ENCODE peak calls at places on chromosomes 5 and 9, in ten cellular contexts. C is pancreas, S is HCT116, L is astrocyte, U is heart left ventricle, J is lung, K is left ventricle myocardium inferior, R is IMR-90, G is breast epithelium, W is A549. F is an unnamed sample. For H3K4me1, the result is how much of the 10 kb centered on the place peaks cover.

GRCh38 chr9:98795295-98795955 is 930 bp downstream of the ANKS6 start:
- DNase-seq in K (no peak), C (no peak), L (no peak), S (no peak), J (no peak), G (no peak), R (no peak), U (no peak), W (no peak), F (no peak)

GRCh38 chr9:72022846-72023245 is 37.6 kb downstream of the C9orf57 start:
- DNase-seq in K (no peak), C (no peak), W (no peak), U (no peak), J (no peak), S (no peak), R (peak), L (peak), G (no peak), F (no peak)

GRCh38 chr5:80620206-80620605 is 34.2 kb upstream of the MSH3 start:
- DNase-seq in W (no peak), R (peak), K (no peak), U (no peak), C (no peak), S (no peak), J (no peak), G (no peak), L (peak), F (no peak)

GRCh38 chr9:115649991-115650472 is 503.6 kb upstream of the PAPPA start:
- DNase-seq in G (no peak), C (no peak), J (peak), R (peak), L (peak), K (peak), S (no peak), U (peak), W (no peak), F (peak)

GRCh38 chr5:91110709-91111108 is 272.4 kb downstream of the ARRDC3 start:
- DNase-seq in R (peak), C (no peak), J (no peak), W (no peak), U (no peak), S (no peak), L (no peak), G (no peak), K (no peak), F (no peak)

GRCh38 chr5:15807248-15807647 is 307.3 kb downstream of the FBXL7 start:
- DNase-seq in G (no peak), U (no peak), W (no peak), R (peak), S (no peak), J (no peak), K (peak), L (no peak), C (no peak), F (no peak)

GRCh38 chr5:14580037-14581034 is 1.3 kb upstream of the OTULINL start:
- DNase-seq in R (no peak), U (no peak), S (no peak), C (no peak), G (no peak), J (no peak), W (no peak), L (peak), K (no peak), F (no peak)

GRCh38 chr5:57539281-57539701 is 56.7 kb upstream of the ACTBL2 start:
- DNase-seq in G (no peak), J (no peak), K (no peak), U (no peak), R (peak), W (no peak), L (peak), C (no peak), S (no peak), F (no peak)

GRCh38 chr9:89817186-89817960 is 212.6 kb downstream of the GADD45G start:
- DNase-seq in L (no peak), W (no peak), U (no peak), R (no peak), K (no peak), C (no peak), J (no peak), S (no peak), G (no peak), F (no peak)

GRCh38 chr9:82560457-82560904 is 502.5 kb downstream of the RASEF start:
- DNase-seq in S (no peak), W (no peak), G (no peak), L (no peak), K (no peak), U (no peak), J (peak), C (peak), R (no peak), F (no peak)

GRCh38 chr5:37002176-37002751 is 125.7 kb downstream of the NIPBL start:
- DNase-seq in L (no peak), J (no peak), K (no peak), W (no peak), C (no peak), U (no peak), S (no peak), G (no peak), R (no peak), F (no peak)

GRCh38 chr9:134494905-134495304 is 146.7 kb upstream of the COL5A1 start:
- DNase-seq in L (no peak), S (no peak), W (no peak), K (no peak), J (no peak), G (no peak), U (no peak), R (no peak), C (no peak), F (no peak)

GRCh38 chr9:13367784-13368183 is 88.3 kb upstream of the MPDZ start:
- DNase-seq in S (no peak), J (no peak), W (no peak), K (no peak), G (no peak), R (no peak), L (no peak), C (no peak), U (no peak), F (no peak)

GRCh38 chr9:13361076-13361475 is 81.6 kb upstream of the MPDZ start:
- DNase-seq in S (no peak), L (peak), J (no peak), W (no peak), C (no peak), R (no peak), U (no peak), G (no peak), K (no peak), F (no peak)

GRCh38 chr9:13369426-13369825 is 89.9 kb upstream of the MPDZ start:
- DNase-seq in G (no peak), J (no peak), S (no peak), L (no peak), W (no peak), C (no peak), R (no peak), K (no peak), U (no peak), F (no peak)

GRCh38 chr9:13360188-13360587 is 80.7 kb upstream of the MPDZ start:
- DNase-seq in L (no peak), C (no peak), K (no peak), J (no peak), W (no peak), U (no peak), G (no peak), R (no peak), S (no peak), F (no peak)

GRCh38 chr9:13364271-13364670 is 84.8 kb upstream of the MPDZ start:
- DNase-seq in L (peak), R (no peak), J (no peak), C (no peak), W (no peak), G (no peak), S (no peak), K (no peak), U (no peak), F (no peak)
- H3K4me1 ChIP-seq in L (under half), R (under half), J (under half), C (under half), W (under half), G (under half), S (under half), K (under half), U (under half), F (under half)

GRCh38 chr5:101346906-101347305 is 443.8 kb upstream of the ST8SIA4 start:
- DNase-seq in K (no peak), R (no peak), L (no peak), W (no peak), G (no peak), J (no peak), S (no peak), C (no peak), U (no peak), F (no peak)
- TF ChIP-seq CTCF in K (no peak), R (no peak), L (no peak), W (no peak), G (no peak), J (no peak), S (no peak), C (no peak), U (no peak), F (no peak)

GRCh38 chr5:123512631-123513461 is 869 bp downstream of the CSNK1G3 start:
- DNase-seq in R (peak), S (no peak), K (peak), L (peak), G (no peak), U (peak), J (peak), C (peak), W (peak), F (no peak)
- H3K4me1 ChIP-seq in R (under half), S (under half), K (under half), L (under half), G (under half), U (under half), J (under half), C (under half), W (under half), F (under half)

DNA sequence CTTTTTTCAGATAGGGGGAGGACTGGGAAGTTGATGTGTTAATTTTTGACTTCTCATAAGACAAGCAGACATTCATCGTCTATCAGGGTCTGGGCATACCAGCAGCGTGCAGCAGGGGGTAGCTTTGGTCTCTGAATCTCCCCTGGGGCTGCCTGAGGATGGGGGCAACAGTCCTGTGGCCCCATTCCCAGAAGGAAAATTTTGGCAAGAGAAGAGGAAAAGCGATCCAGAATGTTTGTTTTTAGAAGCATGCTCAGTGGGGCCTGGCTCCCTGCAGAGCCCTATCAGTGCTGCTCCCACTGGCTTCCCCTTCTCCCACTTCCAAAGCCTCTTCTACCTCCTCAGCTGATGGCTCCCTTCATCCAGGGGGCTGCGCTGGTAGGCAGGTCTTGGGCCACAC is 194.8 kb upstream of the IL12B start:
- DNase-seq in C (no peak), R (no peak), J (no peak), K (no peak), S (no peak), U (no peak), L (no peak), W (no peak), G (no peak), F (no peak)
- TF ChIP-seq CTCF in C (no peak), R (peak), J (no peak), K (no peak), S (no peak), U (no peak), L (no peak), W (peak), G (no peak), F (no peak)

GRCh38 chr9:5845147-5845531 is 12.2 kb upstream of the ERMP1 start:
- DNase-seq in J (no peak), C (no peak), U (no peak), L (no peak), S (no peak), G (no peak), W (no peak), K (no peak), R (no peak), F (no peak)

GRCh38 chr9:5848372-5848882 is 15.5 kb upstream of the ERMP1 start:
- DNase-seq in L (no peak), U (no peak), J (no peak), C (no peak), S (no peak), G (no peak), K (no peak), R (no peak), W (no peak), F (no peak)

GRCh38 chr9:5846501-5846921 is 13.6 kb upstream of the ERMP1 start:
- DNase-seq in K (no peak), R (peak), U (no peak), S (no peak), J (no peak), G (no peak), L (peak), W (no peak), C (no peak), F (no peak)

GRCh38 chr9:5843450-5844249 is 10.7 kb upstream of the ERMP1 start:
- DNase-seq in W (peak), K (no peak), L (peak), G (no peak), J (no peak), U (no peak), C (no peak), S (no peak), R (peak), F (no peak)

DNA sequence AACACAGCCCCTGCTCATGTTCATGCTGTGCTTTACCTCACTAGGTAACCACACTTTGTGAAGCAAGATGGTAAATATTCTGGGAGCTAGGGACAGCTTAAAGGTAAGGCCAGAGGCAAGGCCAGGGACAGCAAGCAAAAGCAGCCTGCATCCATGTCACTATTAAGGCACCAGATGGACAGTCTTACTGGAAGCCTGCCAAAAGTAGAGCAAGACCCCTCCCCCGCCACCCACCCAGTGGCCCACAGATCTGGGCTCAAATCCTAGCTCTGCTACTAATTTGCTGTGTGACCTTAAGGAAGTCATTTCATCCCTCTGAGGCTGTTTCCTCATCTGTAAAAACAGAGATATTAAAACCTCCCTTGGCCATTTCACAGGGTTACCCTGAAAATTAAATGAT is 13.2 kb upstream of the ERMP1 start:
- DNase-seq in S (no peak), U (no peak), K (no peak), G (no peak), W (no peak), L (no peak), C (no peak), J (no peak), R (no peak), F (no peak)
- H3K4me1 ChIP-seq in S (under half), U (under half), K (under half), G (under half), W (under half), L (under half), C (under half), J (under half), R (under half), F (under half)

GRCh38 chr9:5574998-5575397 is 53.9 kb upstream of the RIC1 start:
- DNase-seq in G (no peak), S (no peak), C (no peak), W (no peak), R (no peak), K (no peak), L (no peak), J (no peak), U (no peak), F (no peak)
- TF ChIP-seq CTCF in G (no peak), S (peak), C (no peak), W (no peak), R (no peak), K (no peak), L (no peak), J (no peak), U (no peak), F (no peak)

GRCh38 chr5:10595305-10595677 is 31.4 kb downstream of the ANKRD33B start:
- DNase-seq in C (no peak), J (no peak), S (no peak), R (peak), G (no peak), W (no peak), K (no peak), U (no peak), L (peak), F (no peak)

GRCh38 chr5:10596310-10596703 is 32.4 kb downstream of the ANKRD33B start:
- DNase-seq in J (no peak), S (no peak), K (no peak), U (no peak), L (no peak), W (no peak), C (no peak), G (no peak), R (no peak), F (no peak)

GRCh38 chr5:10594591-10595210 is 30.8 kb downstream of the ANKRD33B start:
- DNase-seq in S (no peak), L (peak), J (no peak), C (no peak), K (no peak), U (no peak), W (no peak), G (no peak), R (peak), F (no peak)

GRCh38 chr5:10596886-10597451 is 33.1 kb downstream of the ANKRD33B start:
- DNase-seq in U (no peak), K (no peak), S (no peak), L (no peak), C (no peak), G (no peak), W (no peak), R (no peak), J (no peak), F (no peak)

GRCh38 chr5:10595678-10596309 is 31.9 kb downstream of the ANKRD33B start:
- DNase-seq in U (no peak), C (no peak), S (peak), L (peak), K (no peak), R (peak), W (peak), G (no peak), J (no peak), F (peak)
- H3K4me1 ChIP-seq in U (under half), C (under half), S (under half), L (under half), K (half or more), R (under half), W (half or more), G (under half), J (under half), F (under half)

GRCh38 chr9:132204883-132205282 is 43.0 kb downstream of the NTNG2 start:
- DNase-seq in S (no peak), U (no peak), R (no peak), G (no peak), W (no peak), K (no peak), C (no peak), J (no peak), L (no peak), F (no peak)
- TF ChIP-seq CTCF in S (no peak), U (no peak), R (no peak), G (no peak), W (no peak), K (no peak), C (no peak), J (no peak), L (no peak), F (no peak)

F was measured in gastrocnemius medialis.